ENCODE peak calls at places on chromosomes 2 and 18, in four cellular contexts. F, E, O and X are unnamed samples.
A peak's percentile ranks its signal among the peaks of the same experiment; 100 is the strongest.

GRCh38 chr18:13447621-13448020 is 229.1 kb downstream of the LDLRAD4 start:
- DNase-seq in F (no peak), E (no peak), O (no peak), X (no peak)

GRCh38 chr2:11744631-11745394 is 1.6 kb upstream of the LPIN1 start:
- DNase-seq in F (no peak), E (no peak), O (peak; percentile 62), X (no peak)

GRCh38 chr2:162196611-162197010 is 44.6 kb upstream of the GCG start:
- DNase-seq in F (no peak), E (peak; percentile 20), O (no peak), X (no peak)

GRCh38 chr2:145798419-145798818 is 1278.5 kb upstream of the ZEB2 start:
- DNase-seq in F (no peak), E (no peak), O (no peak), X (no peak)

GRCh38 chr18:59621027-59621426 is 76.2 kb downstream of the CCBE1 start:
- DNase-seq in F (no peak), E (peak; percentile 58), O (no peak), X (no peak)

GRCh38 chr2:5908030-5908429 is 215.8 kb downstream of the SOX11 start:
- DNase-seq in F (no peak), E (no peak), O (no peak), X (no peak)

GRCh38 chr2:156189143-156189542 is 143.4 kb downstream of the NR4A2 start:
- DNase-seq in F (no peak), E (no peak), O (no peak), X (no peak)

GRCh38 chr2:175251425-175252041 is 70.0 kb upstream of the ATP5MC3 start:
- DNase-seq in F (no peak), E (peak; percentile 30), O (peak; percentile 53), X (no peak)

GRCh38 chr2:190947711-190948251 is 66.2 kb downstream of the STAT1 start:
- DNase-seq in F (no peak), E (peak; percentile 21), O (peak; percentile 33), X (no peak)

GRCh38 chr2:156537147-156537546 is 101.0 kb downstream of the GPD2 start:
- DNase-seq in F (no peak), E (peak; percentile 8), O (no peak), X (no peak)

GRCh38 chr2:159129807-159130206 is 156.7 kb downstream of the WDSUB1 start:
- DNase-seq in F (no peak), E (no peak), O (no peak), X (no peak)

GRCh38 chr2:68734688-68735525 is at the start of gene ARHGAP25:
- DNase-seq in F (peak; percentile 22), E (no peak), O (no peak), X (no peak)

GRCh38 chr2:220469201-220469600 is 841.8 kb downstream of the SLC4A3 start:
- DNase-seq in F (no peak), E (no peak), O (no peak), X (no peak)

GRCh38 chr18:34595673-34596072 is 114.4 kb upstream of the DTNA start:
- DNase-seq in F (no peak), E (no peak), O (no peak), X (no peak)

GRCh38 chr2:227082286-227082685 is 81.7 kb downstream of the COL4A4 start:
- DNase-seq in F (no peak), E (no peak), O (no peak), X (no peak)

GRCh38 chr18:22643731-22644130 is 226.0 kb upstream of the CTAGE1 start:
- DNase-seq in F (no peak), E (no peak), O (no peak), X (no peak)

DNA sequence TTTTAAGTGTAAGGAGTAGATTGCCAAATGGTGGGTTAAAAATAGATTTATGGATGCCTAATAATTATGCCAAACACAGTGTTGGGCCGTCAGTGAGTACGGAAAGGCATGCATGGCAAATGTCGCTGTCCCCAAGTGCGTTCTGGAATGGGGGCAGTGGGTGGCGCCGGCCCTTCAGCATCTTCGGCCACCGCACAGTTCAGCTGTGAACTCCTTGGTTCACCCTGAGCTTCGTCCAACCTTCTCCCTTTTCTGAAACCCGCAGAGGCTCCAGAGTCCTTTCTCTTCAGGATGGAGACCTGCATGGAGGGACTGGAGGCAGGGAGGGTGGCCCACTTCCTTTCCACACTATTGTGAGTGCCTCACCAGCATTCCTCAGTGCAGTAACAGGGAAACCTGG is 74.8 kb upstream of the TXNDC2 start:
- DNase-seq in F (no peak), E (no peak), O (peak; percentile 21), X (no peak)
- TF ChIP-seq CTCF in F (no peak), E (no peak), O (no peak), X (no peak)

GRCh38 chr2:121897335-121897970 is 142.0 kb downstream of the TSN start:
- DNase-seq in F (no peak), E (peak; percentile 22), O (peak; percentile 22), X (no peak)
- TF ChIP-seq CTCF in F (peak; percentile 17), E (no peak), O (peak; percentile 65), X (peak; percentile 76)

GRCh38 chr2:134718956-134719814 is at the start of gene TMEM163:
- DNase-seq in F (no peak), E (no peak), O (peak; percentile 75), X (no peak)

GRCh38 chr2:134715932-134716643 is 2.7 kb downstream of the TMEM163 start:
- DNase-seq in F (no peak), E (no peak), O (no peak), X (no peak)

GRCh38 chr2:134718095-134718955 is 475 bp downstream of the TMEM163 start:
- DNase-seq in F (peak; percentile 56), E (no peak), O (peak; percentile 45), X (no peak)

GRCh38 chr2:134716716-134717585 is 1.8 kb downstream of the TMEM163 start:
- DNase-seq in F (no peak), E (no peak), O (no peak), X (no peak)

DNA sequence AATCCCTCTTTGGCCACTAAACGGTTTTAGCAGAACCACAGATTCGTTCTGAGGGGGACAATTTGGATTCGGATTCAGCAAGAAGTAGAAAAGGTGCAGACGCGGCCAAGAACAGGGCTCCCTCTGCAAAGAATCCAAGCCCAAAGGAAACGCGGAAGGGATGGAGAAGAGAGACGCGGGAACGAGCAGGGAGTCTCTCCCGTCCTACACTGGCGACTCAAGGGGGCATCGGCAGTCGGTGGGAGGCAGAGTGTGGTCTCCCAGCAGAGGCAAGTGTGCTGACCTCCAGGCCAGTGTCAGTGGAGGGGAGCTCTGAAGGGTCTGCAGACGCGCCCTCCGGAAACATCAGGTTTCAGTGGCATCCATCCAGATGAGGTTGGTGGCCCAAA is 1.1 kb downstream of the TMEM163 start:
- DNase-seq in F (no peak), E (no peak), O (peak; percentile 34), X (no peak)
- TF ChIP-seq CTCF in F (no peak), E (no peak), O (no peak), X (no peak)

DNA sequence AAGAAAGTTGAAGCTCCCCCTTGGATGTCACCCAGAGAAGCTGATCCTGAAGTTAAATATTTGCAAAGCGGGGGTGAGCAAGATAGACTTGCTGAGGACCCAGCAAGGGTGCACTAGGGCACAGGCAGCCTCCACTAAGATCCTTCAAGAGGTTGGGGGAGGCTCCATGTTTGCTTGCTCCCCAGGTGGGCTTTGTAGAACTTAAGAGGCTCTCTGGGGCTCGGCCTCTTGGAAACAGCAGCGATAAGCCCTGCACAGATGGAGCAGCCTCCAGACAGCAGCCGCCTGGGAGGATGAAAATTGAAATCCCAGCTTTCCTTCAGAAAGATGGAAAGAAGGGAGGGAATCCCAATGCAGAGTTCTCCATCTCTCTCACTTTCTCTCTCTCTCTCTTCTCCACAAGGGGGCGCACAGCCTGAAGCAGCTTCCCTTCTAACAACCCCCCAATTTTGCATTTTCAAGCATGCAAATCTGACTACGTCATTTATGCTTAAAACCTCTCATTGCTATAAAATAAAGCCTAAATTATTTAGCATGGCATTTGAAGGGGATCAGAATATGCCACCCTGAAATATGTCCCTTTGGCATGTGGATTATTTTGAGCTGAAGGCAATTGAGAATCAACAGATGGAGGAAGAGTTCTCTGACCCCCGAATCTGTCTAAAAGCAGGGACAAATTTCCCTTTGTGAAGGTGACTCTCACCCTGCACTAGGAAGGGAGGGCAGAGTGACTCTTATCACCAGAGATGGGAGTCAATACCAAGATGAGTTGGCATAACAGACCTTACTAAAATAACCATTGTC is 185.7 kb upstream of the KLHL29 start:
- DNase-seq in F (no peak), E (no peak), O (no peak), X (no peak)
- TF ChIP-seq CTCF in F (peak; percentile 41), E (peak; percentile 60), O (peak; percentile 69), X (peak; percentile 70)

GRCh38 chr2:120546077-120546864 is 189.4 kb upstream of the GLI2 start:
- DNase-seq in F (peak; percentile 62), E (no peak), O (no peak), X (peak; percentile 92)
- TF ChIP-seq CTCF in F (no peak), E (no peak), O (no peak), X (no peak)

GRCh38 chr18:74914648-74915047 is 294.3 kb downstream of the PTGR3 start:
- DNase-seq in F (no peak), E (no peak), O (no peak), X (no peak)

GRCh38 chr18:74914052-74914591 is 294.8 kb downstream of the PTGR3 start:
- DNase-seq in F (no peak), E (no peak), O (no peak), X (no peak)

GRCh38 chr18:74921057-74921820 is 287.7 kb downstream of the PTGR3 start:
- DNase-seq in F (no peak), E (no peak), O (no peak), X (no peak)

GRCh38 chr18:74918276-74918675 is 290.7 kb downstream of the PTGR3 start:
- DNase-seq in F (no peak), E (no peak), O (no peak), X (no peak)

DNA sequence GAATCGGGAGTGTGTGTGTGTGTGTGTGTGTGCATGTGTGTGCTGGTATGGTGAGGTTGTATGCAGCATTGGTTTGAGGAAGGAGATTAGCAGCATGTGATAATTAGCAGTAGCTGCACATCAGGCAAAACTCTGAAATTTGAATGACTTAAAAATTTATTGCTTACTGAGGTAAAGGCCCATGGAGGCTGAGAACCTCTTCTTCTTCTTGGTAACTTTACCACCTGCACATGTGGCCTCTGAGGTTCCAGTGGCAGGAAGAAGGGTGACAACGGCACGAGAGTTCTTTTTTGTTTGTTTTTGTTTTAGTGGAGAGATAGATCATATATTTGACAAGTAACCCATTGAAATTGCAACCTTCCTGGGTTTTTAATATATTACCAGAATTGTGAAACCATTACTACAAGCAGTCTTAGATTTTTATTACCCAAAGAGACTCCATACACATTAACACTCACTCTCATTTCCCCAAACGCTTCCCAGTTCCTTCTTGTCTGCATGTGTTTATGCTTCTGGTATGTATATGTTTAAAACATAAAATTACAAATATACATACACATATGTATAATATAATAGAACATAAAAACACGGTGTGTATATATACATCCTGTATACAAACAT is 292.1 kb downstream of the PTGR3 start:
- DNase-seq in F (no peak), E (no peak), O (no peak), X (no peak)
- TF ChIP-seq CTCF in F (no peak), E (no peak), O (no peak), X (no peak)